ENCODE peak calls at places on chromosomes 4 and X, in ten cellular contexts. T is IMR-90; K is CD8-positive, alpha-beta memory T cell; Z is SK-N-SH; R is thoracic aorta; U is RWPE1; F is DND-41; P is brain microvascular endothelial cell; C is GM23338; W is CD4-positive, alpha-beta memory T cell. J is an unnamed sample.

GRCh38 chr4:40130401-40131036 is 66.3 kb upstream of the RHOH start:
- DNase-seq in Z (no peak), K (no peak), W (no peak), C (no peak), F (no peak), T (no peak), P (no peak), R (no peak), U (no peak), J (no peak)

GRCh38 chrX:129704491-129704890 is 34.3 kb upstream of the XPNPEP2 start:
- DNase-seq in C (no peak), W (no peak), P (no peak), R (no peak), Z (no peak), K (no peak), U (no peak), T (no peak), F (no peak), J (no peak)

GRCh38 chr4:3483471-3483921 is 20.4 kb downstream of the DOK7 start:
- DNase-seq in K (no peak), W (no peak), C (no peak), Z (no peak), R (peak), U (no peak), F (no peak), T (no peak), P (no peak), J (peak)

GRCh38 chrX:74383611-74384010 is 37.7 kb upstream of the SLC16A2 start:
- DNase-seq in P (peak), U (peak), T (peak), F (peak), Z (peak), K (no peak), R (no peak), W (no peak), C (peak), J (no peak)

GRCh38 chr4:185211035-185211434 is 1.6 kb downstream of the SNX25 start:
- DNase-seq in C (no peak), Z (no peak), R (no peak), K (no peak), W (no peak), U (no peak), F (no peak), T (peak), P (no peak), J (no peak)

GRCh38 chrX:153953342-153953830 is 8.9 kb upstream of the RENBP start:
- DNase-seq in P (peak), K (peak), R (peak), U (peak), F (peak), C (peak), W (peak), T (peak), Z (peak), J (peak)

GRCh38 chr4:37219251-37219650 is 25.3 kb upstream of the NWD2 start:
- DNase-seq in P (no peak), T (no peak), F (no peak), R (no peak), C (no peak), K (no peak), W (no peak), Z (no peak), U (no peak), J (no peak)

GRCh38 chr4:139556735-139557505 is 901 bp upstream of the SETD7 start:
- DNase-seq in F (peak), P (no peak), K (peak), C (peak), T (no peak), R (peak), U (peak), Z (peak), W (peak), J (peak)

GRCh38 chr4:44791842-44792241 is 65.5 kb upstream of the GNPDA2 start:
- DNase-seq in Z (no peak), W (no peak), P (no peak), T (no peak), U (no peak), F (no peak), K (no peak), C (peak), R (no peak), J (no peak)

GRCh38 chr4:17324431-17324830 is 187.5 kb downstream of the QDPR start:
- DNase-seq in Z (peak), R (no peak), C (peak), W (peak), T (peak), U (peak), K (peak), F (no peak), P (peak), J (no peak)

GRCh38 chrX:42686706-42687105 is 91.3 kb downstream of the PPP1R2C start:
- DNase-seq in U (no peak), T (no peak), P (no peak), R (no peak), F (no peak), C (no peak), Z (no peak), W (no peak), K (no peak), J (no peak)

GRCh38 chr4:73701116-73701515 is 39.3 kb upstream of the CXCL8 start:
- DNase-seq in R (no peak), C (no peak), Z (no peak), W (no peak), P (no peak), F (no peak), U (no peak), K (no peak), T (peak), J (no peak)

GRCh38 chr4:165877291-165877690 is 4.3 kb downstream of the TLL1 start:
- DNase-seq in Z (no peak), F (no peak), P (peak), W (no peak), K (no peak), C (no peak), R (no peak), U (no peak), T (no peak), J (no peak)

GRCh38 chr4:12873351-12873750 is 610.8 kb downstream of the RAB28 start:
- DNase-seq in K (no peak), P (no peak), F (no peak), R (no peak), C (no peak), W (no peak), T (no peak), Z (no peak), U (no peak), J (no peak)

GRCh38 chr4:144174401-144175067 is 34.0 kb upstream of the GYPA start:
- DNase-seq in K (peak), W (peak), R (no peak), F (peak), Z (peak), P (peak), C (peak), U (peak), T (peak), J (no peak)

GRCh38 chr4:53702334-53703266 is 111.3 kb upstream of the LNX1 start:
- DNase-seq in W (no peak), Z (peak), K (no peak), R (peak), F (no peak), C (peak), P (peak), T (peak), U (peak), J (peak)

GRCh38 chrX:71666240-71667223 is 814 bp upstream of the LOC101059915 start:
- DNase-seq in C (peak), P (no peak), K (no peak), Z (no peak), U (no peak), T (no peak), W (no peak), R (no peak), F (no peak), J (no peak)

GRCh38 chrX:15864629-15865028 is 10.0 kb upstream of the AP1S2 start:
- DNase-seq in U (peak), C (no peak), Z (no peak), P (peak), F (no peak), K (no peak), W (no peak), R (no peak), T (peak), J (no peak)

GRCh38 chr4:164508126-164508525 is 245.8 kb upstream of the SMIM31 start:
- DNase-seq in F (no peak), W (no peak), Z (no peak), U (no peak), C (no peak), R (no peak), P (peak), T (no peak), K (no peak), J (no peak)

DNA sequence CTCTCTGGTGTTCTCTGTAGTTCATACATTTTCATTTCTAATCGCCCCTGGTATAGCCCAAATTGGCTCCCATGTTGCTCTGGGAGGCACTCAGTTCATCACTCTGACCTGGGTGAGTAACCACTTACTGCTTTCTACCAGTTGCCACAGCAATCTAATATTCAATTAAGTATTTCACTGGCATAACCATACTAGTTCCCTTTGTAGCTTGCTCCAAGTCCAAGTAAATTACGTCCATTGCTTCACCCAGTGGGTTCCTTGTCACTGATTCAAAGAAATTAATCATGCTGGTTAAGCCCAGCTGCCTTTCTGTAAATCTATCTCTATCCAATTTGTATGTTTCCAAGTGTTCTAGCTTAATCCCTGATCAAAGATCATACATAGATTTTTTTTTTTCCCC is 92.0 kb upstream of the CBR4 start:
- DNase-seq in F (no peak), P (no peak), C (no peak), R (no peak), T (no peak), W (no peak), K (no peak), U (no peak), Z (no peak), J (no peak)
- H3K27ac ChIP-seq in F (no peak), P (no peak), C (no peak), R (no peak), T (no peak), W (no peak), K (no peak), U (no peak), Z (no peak), J (peak)

GRCh38 chr4:158610790-158611189 is 60.9 kb downstream of the C4orf46 start:
- DNase-seq in R (no peak), F (no peak), P (peak), W (no peak), Z (no peak), U (no peak), C (no peak), K (no peak), T (peak), J (no peak)

GRCh38 chr4:158606969-158607368 is 64.7 kb downstream of the C4orf46 start:
- DNase-seq in U (no peak), R (no peak), F (no peak), T (no peak), Z (no peak), P (no peak), W (no peak), K (no peak), C (no peak), J (no peak)

GRCh38 chr4:158604369-158604768 is 67.3 kb downstream of the C4orf46 start:
- DNase-seq in R (no peak), F (no peak), C (no peak), U (no peak), P (no peak), K (no peak), W (no peak), T (no peak), Z (no peak), J (no peak)

GRCh38 chr4:158605393-158605792 is 66.3 kb downstream of the C4orf46 start:
- DNase-seq in R (no peak), F (no peak), W (no peak), U (no peak), T (no peak), P (no peak), C (no peak), K (no peak), Z (no peak), J (no peak)
- H3K27ac ChIP-seq in R (no peak), F (no peak), W (no peak), U (no peak), T (no peak), P (no peak), C (no peak), K (no peak), Z (no peak), J (no peak)

GRCh38 chr4:26827798-26828197 is 32.8 kb upstream of the STIM2 start:
- DNase-seq in F (no peak), U (no peak), T (no peak), R (no peak), W (no peak), P (no peak), C (no peak), K (no peak), Z (no peak), J (no peak)
- H3K27ac ChIP-seq in F (no peak), U (no peak), T (no peak), R (no peak), W (no peak), P (no peak), C (no peak), K (no peak), Z (no peak), J (no peak)

DNA sequence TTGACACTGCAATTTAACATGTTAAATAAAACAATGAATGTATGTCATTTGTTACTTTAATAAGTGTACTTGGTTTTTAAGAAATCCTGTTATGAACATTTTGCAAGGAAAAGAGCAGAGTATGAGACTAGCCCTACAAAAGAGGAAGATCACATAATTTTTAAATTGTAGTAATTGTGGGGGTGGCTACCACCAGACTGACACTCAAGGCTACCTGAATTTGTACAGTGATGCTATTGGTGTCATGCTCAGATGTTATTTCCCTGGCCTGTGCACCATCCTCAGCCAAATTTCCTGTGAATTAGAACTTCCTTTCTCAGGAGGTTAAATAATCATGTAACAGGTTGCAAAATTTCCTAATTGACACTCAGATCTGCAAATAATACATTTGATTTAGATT is 157.5 kb downstream of the BANK1 start:
- DNase-seq in U (no peak), P (no peak), T (no peak), F (no peak), R (no peak), W (no peak), C (no peak), K (no peak), Z (no peak), J (no peak)
- H3K27ac ChIP-seq in U (no peak), P (no peak), T (no peak), F (no peak), R (no peak), W (no peak), C (no peak), K (no peak), Z (no peak), J (no peak)

GRCh38 chrX:52983526-52983925 is 25.2 kb upstream of the FAM156A start:
- DNase-seq in C (no peak), P (no peak), U (no peak), F (no peak), K (no peak), T (no peak), W (no peak), Z (no peak), R (no peak), J (no peak)
- H3K27ac ChIP-seq in C (no peak), P (peak), U (no peak), F (no peak), K (no peak), T (peak), W (no peak), Z (no peak), R (peak), J (peak)

DNA sequence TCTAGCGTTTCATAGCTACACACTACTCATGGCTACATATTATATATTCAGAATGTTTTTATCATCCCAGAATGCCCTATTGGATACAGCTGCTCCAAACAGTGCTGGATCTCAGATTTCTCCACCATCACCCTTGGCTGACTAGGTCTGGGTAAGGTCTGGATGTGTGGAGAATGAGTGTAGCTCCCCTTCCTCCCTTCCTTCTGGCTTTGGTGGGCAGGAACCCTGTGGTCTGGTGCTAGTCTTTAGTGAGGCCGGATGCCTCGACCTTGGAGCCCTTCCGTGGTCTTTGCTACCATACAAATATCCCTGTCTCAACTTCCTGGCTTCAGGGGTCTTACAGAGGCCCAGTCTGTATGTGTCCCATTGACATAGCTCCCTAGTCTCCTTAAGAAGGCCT is 52.1 kb upstream of the KDR start:
- DNase-seq in P (no peak), K (no peak), F (no peak), U (no peak), C (no peak), T (no peak), W (no peak), R (no peak), Z (no peak), J (no peak)
- H3K27ac ChIP-seq in P (peak), K (no peak), F (no peak), U (no peak), C (no peak), T (no peak), W (no peak), R (no peak), Z (no peak), J (no peak)

J was measured in ascending aorta.